ENCODE peak calls at places on chromosomes 12 and 14, in six cellular contexts. H is cardiac muscle cell; D is prostate gland; K is stimulated activated CD4-positive, alpha-beta T cell treated with anti-CD3 and anti-CD28 coated beads, Interleukin-15, amount 100 ng/mL, for 24 hours; M is WERI-Rb-1; E is progenitor cell of endocrine pancreas. C is an unnamed sample.

GRCh38 chr12:26319511-26319910 is 124.1 kb downstream of the SSPN start:
- DNase-seq in D (peak), M (no peak), E (no peak), H (no peak), K (no peak), C (peak)

GRCh38 chr14:68775614-68776126 is 17.2 kb downstream of the ZFP36L1 start:
- DNase-seq in D (no peak), E (no peak), M (no peak), H (no peak), K (no peak), C (no peak)

GRCh38 chr12:82144505-82144904 is 213.7 kb downstream of the CCDC59 start:
- DNase-seq in K (no peak), H (no peak), M (no peak), E (no peak), D (no peak), C (no peak)

GRCh38 chr12:122366685-122367475 is 55.6 kb downstream of the CLIP1 start:
- DNase-seq in K (no peak), E (no peak), M (no peak), D (no peak), H (no peak), C (no peak)

GRCh38 chr12:50988051-50988450 is 35.7 kb downstream of the HIGD1C start:
- DNase-seq in K (no peak), D (no peak), M (no peak), E (no peak), H (no peak), C (no peak)

GRCh38 chr14:52919971-52920370 is 30.9 kb downstream of the FERMT2 start:
- DNase-seq in M (no peak), E (no peak), K (no peak), D (no peak), H (no peak), C (no peak)

GRCh38 chr12:62581288-62582064 is 114.8 kb downstream of the MON2 start:
- DNase-seq in H (peak), K (no peak), E (no peak), M (no peak), D (no peak), C (no peak)

GRCh38 chr14:101198398-101199027 is 295.0 kb upstream of the RTL1 start:
- DNase-seq in D (no peak), M (no peak), K (no peak), E (no peak), H (no peak), C (peak)

GRCh38 chr12:124607681-124608425 is 40.4 kb upstream of the NCOR2 start:
- DNase-seq in E (no peak), M (no peak), D (no peak), H (no peak), K (no peak), C (no peak)

GRCh38 chr12:121009744-121010143 is 6.5 kb downstream of the C12orf43 start:
- DNase-seq in E (peak), M (peak), D (peak), H (peak), K (no peak), C (no peak)

GRCh38 chr12:51349026-51349425 is 2.5 kb upstream of the CELA1 start:
- DNase-seq in M (no peak), D (no peak), H (no peak), K (no peak), E (no peak), C (no peak)

GRCh38 chr14:96016761-96017160 is 22.4 kb upstream of the C14orf132 start:
- DNase-seq in E (no peak), D (no peak), M (peak), K (no peak), H (peak), C (no peak)

GRCh38 chr12:88458327-88458726 is 121.9 kb downstream of the KITLG start:
- DNase-seq in K (no peak), E (no peak), M (no peak), D (no peak), H (no peak), C (no peak)

GRCh38 chr14:57346741-57347140 is 43.6 kb upstream of the NAA30 start:
- DNase-seq in K (no peak), M (no peak), D (no peak), E (no peak), H (no peak), C (no peak)

GRCh38 chr12:52231305-52232232 is 1.5 kb upstream of the KRT7 start:
- DNase-seq in D (no peak), M (no peak), E (no peak), H (no peak), K (no peak), C (peak)

GRCh38 chr14:30210630-30211029 is 283.0 kb upstream of the PRKD1 start:
- DNase-seq in E (no peak), M (no peak), K (no peak), D (no peak), H (no peak), C (no peak)

GRCh38 chr12:123942277-123942653 is 30.4 kb downstream of the CCDC92 start:
- DNase-seq in K (no peak), E (no peak), D (no peak), H (no peak), M (no peak), C (no peak)

GRCh38 chr14:56809262-56810215 is 740 bp downstream of the OTX2 start:
- DNase-seq in D (no peak), K (no peak), H (no peak), M (peak), E (no peak), C (no peak)

C was measured in RWPE2.